ENCODE peak calls at places on chromosomes 12 and 14, in nine cellular contexts. Y is T-helper 17 cell; E is breast epithelium; N is NCI-H748 treated with DMSO at 0.1 percent for 48 hours; I is effector memory CD8-positive, alpha-beta T cell; S is SJCRH30; G is stimulated activated CD4-positive, alpha-beta T cell treated with anti-CD3 and anti-CD28 coated beads, Interleukin-1b, Interleukin-23, amount 100 ng/mL, for 1 hour; P is KBM-7; F is stimulated activated CD8-positive, alpha-beta memory T cell treated with anti-CD3 and anti-CD28 coated beads, Interleukin-7, amount 100 ng/mL, for 4 hours. C is an unnamed sample.

GRCh38 chr14:77339407-77339806 is 18.6 kb downstream of the GSTZ1 start:
- DNase-seq in Y (no peak), F (no peak), G (no peak), S (no peak), P (no peak), E (no peak), I (no peak), N (no peak), C (no peak)

GRCh38 chr14:75757644-75758402 is 96.8 kb downstream of the TTLL5 start:
- DNase-seq in G (no peak), S (no peak), N (no peak), E (no peak), Y (no peak), P (no peak), I (no peak), F (no peak), C (no peak)

GRCh38 chr14:104423715-104424405 is 155.7 kb upstream of the C14orf180 start:
- DNase-seq in N (no peak), P (no peak), G (no peak), Y (no peak), F (no peak), S (no peak), I (no peak), E (peak; percentile 45), C (no peak)

GRCh38 chr12:68613209-68613904 is 2.7 kb downstream of the RAP1B start:
- DNase-seq in E (no peak), Y (peak; percentile 10), I (peak; percentile 16), G (no peak), F (peak; percentile 31), N (no peak), P (no peak), S (no peak), C (peak; percentile 26)

GRCh38 chr14:33134975-33135374 is 196.3 kb downstream of the NPAS3 start:
- DNase-seq in P (no peak), S (peak; percentile 35), I (no peak), N (no peak), E (no peak), Y (no peak), G (no peak), F (no peak), C (no peak)

GRCh38 chr12:117844114-117844513 is 124.7 kb downstream of the KSR2 start:
- DNase-seq in E (no peak), G (no peak), P (no peak), N (no peak), F (no peak), Y (no peak), S (no peak), I (no peak), C (no peak)

GRCh38 chr14:103858063-103858820 is 10.9 kb upstream of the PPP1R13B start:
- DNase-seq in P (no peak), S (no peak), I (no peak), N (no peak), Y (no peak), E (no peak), F (no peak), G (no peak), C (no peak)

GRCh38 chr12:106682594-106683234 is 91.8 kb upstream of the RIC8B start:
- DNase-seq in Y (no peak), S (peak; percentile 3), F (no peak), E (no peak), G (no peak), P (peak; percentile 14), I (no peak), N (no peak), C (peak; percentile 50)

GRCh38 chr12:58452546-58452945 is 467.8 kb downstream of the LRIG3 start:
- DNase-seq in F (no peak), G (no peak), E (no peak), Y (no peak), S (no peak), P (no peak), N (no peak), I (no peak), C (no peak)

GRCh38 chr14:68141531-68142088 is 322.0 kb downstream of the RAD51B start:
- DNase-seq in Y (no peak), S (no peak), N (no peak), P (no peak), G (no peak), I (no peak), E (no peak), F (no peak), C (no peak)

GRCh38 chr12:54526800-54527630 is 22.4 kb upstream of the PDE1B start:
- DNase-seq in P (peak; percentile 73), Y (peak; percentile 13), I (peak; percentile 9), E (no peak), S (peak; percentile 69), N (no peak), G (no peak), F (no peak), C (peak; percentile 31)

GRCh38 chr12:105090361-105090760 is 6.1 kb upstream of the ALDH1L2 start:
- DNase-seq in S (no peak), G (no peak), I (no peak), Y (no peak), P (no peak), E (no peak), N (no peak), F (no peak), C (no peak)

GRCh38 chr14:105894125-105894977 is 368.0 kb downstream of the TMEM121 start:
- DNase-seq in I (no peak), Y (no peak), N (no peak), E (peak; percentile 48), G (no peak), S (no peak), F (no peak), P (no peak), C (no peak)

GRCh38 chr12:22304341-22304740 is 30.2 kb downstream of the ST8SIA1 start:
- DNase-seq in F (no peak), Y (no peak), G (no peak), P (no peak), E (no peak), S (no peak), N (no peak), I (no peak), C (no peak)

GRCh38 chr12:132700212-132700913 is 10.3 kb upstream of the PGAM5 start:
- DNase-seq in N (no peak), Y (no peak), P (no peak), E (no peak), F (no peak), S (no peak), I (no peak), G (no peak), C (no peak)

C was measured in CD4-positive, CD25-positive, alpha-beta regulatory T cell.